ENCODE peak calls at places on chromosomes 6 and 20, in seven cellular contexts. A is adipocyte, V is mammary epithelial cell, S is neural progenitor cell, I is neuronal stem cell, X is endodermal cell, P is PC-3. J is an unnamed sample.

GRCh38 chr6:119280080-119280479 is 69.5 kb downstream of the MAN1A1 start:
- DNase-seq in A (no peak), V (no peak), S (no peak), I (no peak), X (no peak), P (no peak), J (no peak)

GRCh38 chr20:38545771-38546170 is 35.2 kb upstream of the ADIG start:
- DNase-seq in A (no peak), V (no peak), S (no peak), I (no peak), X (no peak), P (no peak), J (no peak)

GRCh38 chr6:18920701-18921100 is 533.6 kb downstream of the RNF144B start:
- DNase-seq in A (no peak), V (no peak), S (no peak), I (no peak), X (peak), P (no peak), J (no peak)

GRCh38 chr20:32524871-32525501 is 60.1 kb downstream of the NOL4L start:
- DNase-seq in A (no peak), V (no peak), S (no peak), I (no peak), X (peak), P (no peak), J (no peak)

GRCh38 chr20:64211874-64212658 is 43.5 kb upstream of the PCMTD2 start:
- DNase-seq in A (no peak), V (no peak), S (no peak), I (no peak), X (no peak), P (no peak), J (no peak)

GRCh38 chr6:45677381-45677992 is 299.8 kb upstream of the SUPT3H start:
- DNase-seq in A (peak), V (no peak), S (no peak), I (no peak), X (peak), P (peak), J (peak)

GRCh38 chr20:63192721-63193120 is 23.2 kb downstream of the YTHDF1 start:
- DNase-seq in A (no peak), V (no peak), S (no peak), I (no peak), X (no peak), P (no peak), J (no peak)

GRCh38 chr6:163710552-163710951 is 296.0 kb downstream of the QKI start:
- DNase-seq in A (no peak), V (no peak), S (no peak), I (no peak), X (no peak), P (no peak), J (no peak)

GRCh38 chr6:43636312-43636667 is 650 bp downstream of the MAD2L1BP start:
- DNase-seq in A (peak), V (peak), S (no peak), I (no peak), X (no peak), P (peak), J (no peak)

GRCh38 chr6:39225946-39226437 is 3.3 kb downstream of the KCNK5 start:
- DNase-seq in A (no peak), V (no peak), S (no peak), I (no peak), X (no peak), P (no peak), J (no peak)

GRCh38 chr6:41894366-41895299 is 542 bp downstream of the USP49 start:
- DNase-seq in A (peak), V (peak), S (peak), I (no peak), X (peak), P (no peak), J (no peak)

DNA sequence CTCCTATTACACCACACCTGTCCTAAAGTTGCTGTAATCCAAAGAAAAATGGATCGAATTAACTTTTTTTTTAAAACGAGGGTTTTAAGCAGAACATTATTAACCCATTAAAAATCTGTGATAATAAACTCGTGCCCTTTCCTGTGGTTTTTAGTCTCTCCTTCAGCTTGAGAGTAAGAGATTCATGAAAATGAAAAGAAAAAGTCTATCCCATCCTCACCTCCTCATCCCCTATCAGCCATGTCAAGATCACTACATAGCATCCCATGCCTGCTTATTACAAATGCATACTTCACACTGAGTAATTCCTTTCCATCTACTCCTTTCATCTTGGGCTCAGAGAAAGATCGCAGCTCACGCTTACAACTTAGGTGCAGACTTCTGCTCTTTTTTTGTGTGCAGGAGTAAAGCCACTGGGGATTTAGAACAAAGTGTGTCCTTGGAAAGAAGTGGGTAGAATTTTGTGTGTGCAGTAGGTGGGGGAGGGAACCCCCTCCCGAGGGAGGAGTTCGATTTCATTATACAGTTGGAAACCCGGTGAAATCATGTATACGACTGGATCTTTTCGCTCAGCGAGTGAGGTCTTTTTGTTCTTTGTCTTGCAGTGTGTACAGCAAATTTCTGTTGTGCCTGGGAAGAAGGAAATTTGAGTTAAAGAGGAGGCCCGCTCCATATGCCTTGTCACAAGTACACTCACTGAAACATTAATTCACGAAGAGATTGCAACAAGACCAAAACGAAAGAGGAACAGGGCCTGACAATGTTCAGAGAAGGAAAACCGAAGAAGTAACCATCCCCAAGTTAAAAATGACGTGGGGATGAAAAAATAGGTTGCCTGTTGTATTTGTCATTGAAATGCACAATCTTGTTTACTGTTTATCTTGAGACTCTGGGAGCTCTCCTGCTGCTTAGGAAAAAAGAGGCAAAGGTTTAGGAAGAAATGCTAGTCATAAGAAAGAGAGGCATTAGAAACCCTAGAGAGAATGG is 146.5 kb upstream of the ZNF217 start:
- DNase-seq in A (peak), V (peak), S (no peak), I (no peak), X (no peak), P (peak), J (no peak)
- H3K4me3 ChIP-seq in A (peak), V (no peak), S (no peak), I (peak), X (peak), P (peak), J (no peak)

GRCh38 chr6:31943742-31944141 is 2.2 kb upstream of the CFB start:
- DNase-seq in A (no peak), V (no peak), S (no peak), I (no peak), X (no peak), P (no peak), J (no peak)

GRCh38 chr6:31947070-31947675 is 1.3 kb downstream of the CFB start:
- DNase-seq in A (no peak), V (no peak), S (no peak), I (no peak), X (peak), P (no peak), J (no peak)

GRCh38 chr6:31945154-31945506 is 765 bp upstream of the CFB start:
- DNase-seq in A (no peak), V (no peak), S (no peak), I (no peak), X (no peak), P (no peak), J (no peak)

GRCh38 chr6:31946370-31946885 is 533 bp downstream of the CFB start:
- DNase-seq in A (no peak), V (no peak), S (no peak), I (no peak), X (peak), P (no peak), J (no peak)

GRCh38 chr6:31945507-31946369 is at the start of gene CFB:
- DNase-seq in A (peak), V (peak), S (peak), I (no peak), X (peak), P (peak), J (peak)
- H3K9ac ChIP-seq in A (peak), V (peak), S (no peak), I (no peak), X (no peak), P (peak), J (peak)

DNA sequence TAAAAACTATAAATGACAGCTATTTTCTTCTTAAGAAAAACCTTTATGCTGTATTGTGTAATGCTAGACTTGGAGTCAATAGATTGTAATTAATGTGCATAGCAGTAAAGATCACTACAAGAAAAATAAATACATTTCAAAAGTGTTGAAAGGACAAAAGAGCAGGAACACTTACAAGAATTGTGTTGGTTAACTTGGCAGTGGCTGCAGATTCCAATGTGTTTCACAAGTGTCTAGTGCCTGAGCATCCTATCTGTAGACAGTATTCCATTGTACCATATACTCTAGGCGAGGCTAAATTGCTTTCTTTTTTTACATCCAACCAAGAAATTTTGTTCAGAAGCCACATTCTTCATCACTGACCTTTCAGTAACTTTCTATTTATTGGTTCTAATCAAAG is 924.1 kb downstream of the EPHA7 start:
- DNase-seq in A (no peak), V (no peak), S (no peak), I (no peak), X (no peak), P (no peak), J (no peak)
- H3K4me3 ChIP-seq in A (no peak), V (no peak), S (no peak), I (no peak), X (no peak), P (no peak), J (no peak)

GRCh38 chr20:6123650-6124014 is 802 bp upstream of the FERMT1 start:
- DNase-seq in A (no peak), V (no peak), S (peak), I (no peak), X (no peak), P (no peak), J (no peak)
- H3K9ac ChIP-seq in A (peak), V (peak), S (no peak), I (no peak), X (no peak), P (peak), J (peak)

GRCh38 chr6:30914854-30915590 is 984 bp downstream of the VARS2 start:
- DNase-seq in A (no peak), V (no peak), S (no peak), I (no peak), X (no peak), P (no peak), J (peak)

GRCh38 chr6:30912746-30913520 is 1.1 kb upstream of the VARS2 start:
- DNase-seq in A (no peak), V (no peak), S (no peak), I (no peak), X (no peak), P (no peak), J (no peak)

GRCh38 chr6:30914076-30914853 is at the start of gene VARS2:
- DNase-seq in A (peak), V (peak), S (peak), I (peak), X (peak), P (peak), J (peak)

GRCh38 chr6:30915591-30915946 is 1.5 kb downstream of the VARS2 start:
- DNase-seq in A (peak), V (peak), S (peak), I (peak), X (peak), P (peak), J (peak)

GRCh38 chr6:30913721-30914075 is 340 bp upstream of the VARS2 start:
- DNase-seq in A (no peak), V (no peak), S (no peak), I (no peak), X (no peak), P (no peak), J (no peak)
- H3K4me3 ChIP-seq in A (peak), V (no peak), S (peak), I (no peak), X (peak), P (peak), J (peak)

DNA sequence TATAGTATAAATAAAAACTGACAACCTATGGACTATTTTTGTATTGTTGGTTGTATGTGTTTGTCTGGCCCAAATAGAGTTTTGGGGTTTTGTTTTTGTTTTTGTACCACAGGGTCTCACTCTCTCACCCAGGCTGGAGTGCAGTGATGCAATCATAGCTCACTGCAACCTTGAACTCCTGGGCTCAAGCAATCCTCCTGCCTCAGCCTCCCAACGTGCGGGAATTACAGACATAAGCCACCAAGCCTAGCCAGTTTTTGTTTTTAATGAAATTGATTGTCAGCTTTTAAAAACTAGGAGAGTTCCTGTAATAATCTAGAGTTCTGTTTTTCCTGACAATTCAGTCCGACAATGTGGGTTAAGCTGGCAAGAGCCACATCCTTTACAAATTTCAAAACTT is 98.7 kb downstream of the ZMYND8 start:
- DNase-seq in A (no peak), V (no peak), S (no peak), I (no peak), X (no peak), P (no peak), J (no peak)
- H3K9ac ChIP-seq in A (peak), V (no peak), S (no peak), I (no peak), X (no peak), P (no peak), J (no peak)